ENCODE peak calls at places on chromosomes 12 and 14, in nine cellular contexts. S, Z, C, E, P, R, O, G and U are unnamed samples.

GRCh38 chr12:88251798-88252197 is 109.7 kb downstream of the TMTC3 start:
- DNase-seq in S (no peak), Z (no peak), C (no peak), E (no peak), P (no peak), R (peak), O (no peak), G (no peak), U (no peak)

GRCh38 chr12:78446555-78446954 is 418.0 kb upstream of the SYT1 start:
- DNase-seq in S (no peak), Z (no peak), C (no peak), E (no peak), P (no peak), R (no peak), O (no peak), G (no peak), U (no peak)

GRCh38 chr12:116818341-116818856 is 62.8 kb downstream of the HRK start:
- DNase-seq in S (peak), Z (peak), C (no peak), E (no peak), P (no peak), R (peak), O (peak), G (peak), U (peak)

GRCh38 chr12:468671-469389 is 9.1 kb downstream of the B4GALNT3 start:
- DNase-seq in S (peak), Z (no peak), C (no peak), E (no peak), P (no peak), R (peak), O (no peak), G (peak), U (no peak)

GRCh38 chr12:78865297-78865955 is 852 bp downstream of the SYT1 start:
- DNase-seq in S (no peak), Z (no peak), C (no peak), E (no peak), P (no peak), R (no peak), O (no peak), G (no peak), U (no peak)

GRCh38 chr14:104370256-104370870 is 209.2 kb upstream of the C14orf180 start:
- DNase-seq in S (no peak), Z (no peak), C (peak), E (no peak), P (no peak), R (no peak), O (no peak), G (peak), U (no peak)

GRCh38 chr12:81998761-81999378 is 239.7 kb upstream of the PPFIA2 start:
- DNase-seq in S (no peak), Z (no peak), C (no peak), E (no peak), P (no peak), R (no peak), O (no peak), G (no peak), U (no peak)

GRCh38 chr12:79058342-79058741 is 193.8 kb downstream of the SYT1 start:
- DNase-seq in S (no peak), Z (no peak), C (peak), E (no peak), P (no peak), R (peak), O (no peak), G (no peak), U (no peak)

GRCh38 chr12:108886873-108887629 is 7.2 kb downstream of the DAO start:
- DNase-seq in S (no peak), Z (no peak), C (no peak), E (no peak), P (no peak), R (no peak), O (no peak), G (no peak), U (no peak)

GRCh38 chr12:54356951-54357356 is 7.3 kb downstream of the GPR84 start:
- DNase-seq in S (no peak), Z (no peak), C (no peak), E (no peak), P (no peak), R (no peak), O (no peak), G (no peak), U (no peak)

GRCh38 chr12:91317324-91317723 is 134.7 kb upstream of the DCN start:
- DNase-seq in S (no peak), Z (no peak), C (no peak), E (no peak), P (no peak), R (no peak), O (no peak), G (no peak), U (no peak)

GRCh38 chr12:106416273-106416672 is 58.7 kb downstream of the POLR3B start:
- DNase-seq in S (no peak), Z (no peak), C (no peak), E (no peak), P (no peak), R (no peak), O (peak), G (no peak), U (no peak)

GRCh38 chr12:59780605-59781135 is 184.8 kb downstream of the SLC16A7 start:
- DNase-seq in S (no peak), Z (no peak), C (no peak), E (no peak), P (no peak), R (peak), O (no peak), G (no peak), U (no peak)

GRCh38 chr12:49825360-49825970 is 2.7 kb downstream of the NCKAP5L start:
- DNase-seq in S (no peak), Z (no peak), C (no peak), E (peak), P (no peak), R (peak), O (no peak), G (no peak), U (no peak)

GRCh38 chr14:77307099-77307496 is 13.6 kb downstream of the POMT2 start:
- DNase-seq in S (no peak), Z (no peak), C (no peak), E (no peak), P (no peak), R (peak), O (no peak), G (no peak), U (no peak)

GRCh38 chr12:72134934-72135333 is 137.2 kb upstream of the TRHDE start:
- DNase-seq in S (no peak), Z (no peak), C (no peak), E (no peak), P (no peak), R (no peak), O (no peak), G (no peak), U (no peak)

GRCh38 chr12:23197266-23197665 is 572.3 kb downstream of the ETNK1 start:
- DNase-seq in S (no peak), Z (no peak), C (no peak), E (no peak), P (no peak), R (no peak), O (no peak), G (no peak), U (no peak)

GRCh38 chr12:47762850-47763440 is 4.3 kb upstream of the RAPGEF3 start:
- DNase-seq in S (no peak), Z (no peak), C (no peak), E (no peak), P (no peak), R (no peak), O (no peak), G (no peak), U (no peak)

DNA sequence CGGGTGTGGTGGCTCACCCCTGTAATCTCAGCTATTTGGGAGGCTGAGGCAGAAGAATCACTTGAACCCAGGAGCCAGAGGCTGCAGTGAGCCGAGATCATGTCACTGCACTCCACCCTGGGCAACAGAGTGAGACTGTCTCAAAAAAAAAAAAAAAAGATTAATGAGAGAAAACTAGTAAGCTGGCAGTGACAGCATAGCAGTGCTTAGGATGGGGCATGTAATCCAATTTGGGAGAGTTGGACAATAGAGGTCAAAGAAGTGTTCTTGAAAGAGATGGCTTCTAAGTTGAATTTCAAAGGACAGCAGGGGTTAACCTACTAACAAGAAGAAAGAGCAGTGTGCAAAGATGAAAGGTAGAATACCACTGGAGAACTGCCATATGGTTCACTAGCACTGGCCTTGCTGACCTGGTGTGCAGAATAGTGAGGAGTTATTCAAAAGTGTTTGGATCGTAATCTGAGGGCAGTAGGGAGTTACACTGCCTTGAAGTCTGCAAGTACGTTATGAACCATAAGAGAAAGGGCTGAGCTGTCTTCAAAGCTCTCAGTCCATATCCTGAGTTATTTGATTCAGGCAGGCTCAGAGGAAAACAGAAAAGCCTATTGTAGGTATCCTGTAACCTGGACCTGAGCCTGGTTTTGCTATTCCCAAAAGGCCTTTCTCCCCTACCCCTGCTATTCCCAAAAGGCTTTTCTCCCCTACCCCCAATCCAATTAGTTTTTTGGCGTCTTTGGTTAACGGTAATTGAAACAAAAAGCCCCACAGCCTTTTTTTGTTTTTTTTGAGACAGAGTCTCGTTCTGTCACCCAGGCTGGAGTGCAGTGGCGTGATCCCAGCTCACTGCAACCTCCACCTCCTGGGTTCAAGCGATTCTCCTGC is 3.4 kb downstream of the XPOT start:
- DNase-seq in S (no peak), Z (no peak), C (no peak), E (no peak), P (no peak), R (no peak), O (no peak), G (no peak), U (no peak)
- TF ChIP-seq POLR2A in S (no peak), Z (no peak), C (no peak), E (no peak), P (no peak), R (peak), O (no peak), G (no peak), U (no peak)

GRCh38 chr12:132505105-132505851 is 15.3 kb downstream of the FBRSL1 start:
- DNase-seq in S (no peak), Z (no peak), C (no peak), E (no peak), P (no peak), R (no peak), O (no peak), G (no peak), U (peak)

GRCh38 chr12:132506328-132506727 is 16.4 kb downstream of the FBRSL1 start:
- DNase-seq in S (peak), Z (no peak), C (no peak), E (peak), P (no peak), R (no peak), O (no peak), G (peak), U (no peak)

GRCh38 chr12:132507656-132508055 is 17.7 kb downstream of the FBRSL1 start:
- DNase-seq in S (no peak), Z (no peak), C (no peak), E (no peak), P (no peak), R (no peak), O (no peak), G (no peak), U (no peak)

GRCh38 chr12:132506730-132507538 is 17.0 kb downstream of the FBRSL1 start:
- DNase-seq in S (peak), Z (peak), C (no peak), E (peak), P (no peak), R (peak), O (peak), G (peak), U (peak)

DNA sequence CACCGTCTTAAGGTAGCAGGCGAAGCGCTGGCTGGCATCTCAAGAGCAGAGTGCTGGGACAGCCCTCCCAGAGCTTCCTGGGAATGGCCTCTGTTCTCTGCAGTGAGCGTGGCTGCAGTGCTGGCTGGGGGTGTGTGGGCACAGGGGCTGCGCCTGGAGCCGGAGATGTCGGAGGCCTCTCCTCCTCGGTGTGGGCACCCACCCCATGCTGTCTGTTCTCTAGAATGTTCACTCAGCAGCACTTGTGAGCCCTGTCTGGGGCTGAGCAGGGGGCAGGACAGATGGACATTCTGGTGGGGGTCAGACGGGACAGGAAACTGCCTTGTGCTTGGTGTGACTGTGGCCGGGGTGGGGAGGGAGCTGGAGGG is 15.9 kb downstream of the FBRSL1 start:
- DNase-seq in S (no peak), Z (no peak), C (no peak), E (no peak), P (no peak), R (no peak), O (no peak), G (no peak), U (no peak)
- H3K4me3 ChIP-seq in S (no peak), Z (no peak), C (no peak), E (no peak), P (no peak), R (no peak), O (no peak), G (no peak), U (no peak)

GRCh38 chr14:24178399-24179178 is 6.7 kb downstream of the REC8 start:
- DNase-seq in S (no peak), Z (no peak), C (no peak), E (no peak), P (no peak), R (no peak), O (no peak), G (no peak), U (no peak)

GRCh38 chr14:24177928-24178327 is 6.0 kb downstream of the REC8 start:
- DNase-seq in S (no peak), Z (no peak), C (no peak), E (no peak), P (no peak), R (no peak), O (no peak), G (no peak), U (no peak)

GRCh38 chr14:24181251-24182077 is 7.2 kb downstream of the IPO4 start:
- DNase-seq in S (no peak), Z (no peak), C (no peak), E (no peak), P (no peak), R (no peak), O (no peak), G (no peak), U (no peak)

GRCh38 chr14:24179961-24180726 is 8.3 kb downstream of the REC8 start:
- DNase-seq in S (no peak), Z (no peak), C (no peak), E (no peak), P (no peak), R (peak), O (no peak), G (no peak), U (no peak)

DNA sequence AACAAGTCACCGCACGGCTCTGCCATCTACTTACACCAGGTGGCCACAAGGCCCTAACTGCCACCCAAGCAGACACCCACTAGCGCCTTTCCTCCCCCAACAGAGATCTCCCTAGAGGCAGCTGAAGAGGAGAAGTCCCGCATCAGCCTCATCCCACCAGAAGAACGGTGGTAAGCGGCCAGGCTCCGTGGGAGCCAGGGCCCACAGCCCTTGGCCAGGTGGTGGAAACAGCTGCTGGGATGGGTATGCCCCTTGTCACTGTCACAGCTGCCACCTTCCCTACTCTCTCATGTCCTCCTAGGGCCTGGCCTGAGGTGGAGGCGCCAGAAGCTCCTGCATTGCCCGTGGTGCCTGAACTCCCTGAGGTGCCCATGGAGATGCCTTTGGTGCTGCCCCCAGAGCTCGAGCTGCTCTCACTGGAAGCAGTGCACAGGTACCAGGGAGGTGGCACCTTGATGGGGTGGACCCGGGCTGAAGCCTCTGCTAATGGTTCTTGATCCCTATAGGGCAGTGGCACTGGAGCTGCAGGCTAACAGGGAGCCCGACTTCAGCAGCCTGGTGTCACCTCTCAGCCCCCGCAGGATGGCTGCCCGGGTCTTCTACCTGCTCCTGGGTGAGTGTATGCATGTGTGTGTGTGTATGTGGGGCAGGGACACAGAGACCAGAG is 7.5 kb downstream of the REC8 start:
- DNase-seq in S (no peak), Z (no peak), C (no peak), E (no peak), P (no peak), R (no peak), O (no peak), G (no peak), U (no peak)
- TF ChIP-seq POLR2A in S (no peak), Z (no peak), C (no peak), E (no peak), P (no peak), R (no peak), O (no peak), G (no peak), U (no peak)

DNA sequence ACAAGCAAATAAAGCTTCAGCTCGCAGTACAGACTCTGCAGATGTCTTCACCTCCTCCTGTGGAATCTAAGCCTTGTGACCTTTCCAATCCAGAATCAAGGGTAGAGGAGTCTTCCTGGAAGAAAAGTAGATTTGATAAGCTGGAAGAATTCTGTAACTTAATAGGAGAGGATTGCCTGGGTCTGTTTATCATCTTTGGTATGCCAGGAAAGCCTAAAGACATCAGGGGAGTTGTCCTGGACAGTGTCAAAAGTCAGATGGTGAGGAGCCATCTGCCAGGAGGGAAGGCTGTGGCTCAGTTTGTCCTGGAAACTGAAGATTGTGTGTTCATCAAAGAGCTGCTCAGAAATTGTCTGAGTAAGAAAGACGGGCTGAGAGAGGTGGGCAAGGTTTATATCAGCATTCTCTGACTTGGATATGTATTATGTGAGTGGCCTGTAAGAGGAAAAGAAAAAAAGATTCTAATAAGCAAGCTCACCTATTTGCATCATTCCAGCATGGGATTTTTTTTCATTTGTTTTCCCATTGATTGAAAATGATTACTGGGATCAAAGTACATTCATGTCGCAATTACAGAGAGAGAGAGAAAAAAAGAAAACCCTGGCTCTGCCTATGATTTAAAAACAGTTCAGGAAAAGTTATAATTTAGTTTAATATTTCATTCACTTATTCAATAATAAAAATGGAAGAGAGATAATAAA is 767 bp downstream of the REP15 start:
- DNase-seq in S (no peak), Z (no peak), C (no peak), E (no peak), P (no peak), R (no peak), O (no peak), G (no peak), U (no peak)
- H3K4me3 ChIP-seq in S (no peak), Z (no peak), C (no peak), E (no peak), P (no peak), R (no peak), O (no peak), G (no peak), U (no peak)

GRCh38 chr12:57127710-57128518 is at the start of gene LRP1:
- DNase-seq in S (peak), Z (peak), C (peak), E (peak), P (no peak), R (peak), O (peak), G (peak), U (peak)

GRCh38 chr12:57127101-57127709 is 1.1 kb upstream of the LRP1 start:
- DNase-seq in S (peak), Z (peak), C (peak), E (peak), P (no peak), R (no peak), O (peak), G (peak), U (peak)

GRCh38 chr12:57128519-57129247 is 400 bp downstream of the LRP1 start:
- DNase-seq in S (no peak), Z (peak), C (no peak), E (no peak), P (no peak), R (no peak), O (no peak), G (no peak), U (no peak)

GRCh38 chr12:57130941-57131340 is 2.7 kb downstream of the LRP1 start:
- DNase-seq in S (no peak), Z (no peak), C (no peak), E (no peak), P (no peak), R (no peak), O (no peak), G (no peak), U (no peak)

GRCh38 chr12:57129311-57130288 is 1.3 kb downstream of the LRP1 start:
- DNase-seq in S (no peak), Z (peak), C (no peak), E (peak), P (no peak), R (no peak), O (no peak), G (no peak), U (no peak)
- TF ChIP-seq POLR2A in S (no peak), Z (no peak), C (no peak), E (peak), P (no peak), R (no peak), O (peak), G (no peak), U (no peak)

GRCh38 chr12:128267651-128268347 is 829 bp downstream of the TMEM132C start:
- DNase-seq in S (no peak), Z (peak), C (no peak), E (no peak), P (no peak), R (no peak), O (peak), G (no peak), U (no peak)
- H3K4me3 ChIP-seq in S (no peak), Z (peak), C (no peak), E (peak), P (peak), R (no peak), O (peak), G (peak), U (peak)